ENCODE peak calls at places on chromosome 16, in eight cellular contexts. C is body of pancreas; F is GM23248; I is AG04450; H is heart right ventricle; N is transverse colon; E is CD8-positive, alpha-beta T cell; W is esophagus squamous epithelium. T is an unnamed sample.

GRCh38 chr16:65244811-65245210 is 122.9 kb upstream of the CDH11 start:
- DNase-seq in I (no peak), E (no peak), W (no peak), N (no peak), H (no peak), F (no peak), C (no peak), T (no peak)

GRCh38 chr16:74752756-74753155 is 21.9 kb downstream of the FA2H start:
- DNase-seq in N (no peak), I (no peak), H (no peak), C (no peak), E (no peak), F (no peak), W (no peak), T (no peak)

GRCh38 chr16:25553711-25554436 is 137.9 kb upstream of the HS3ST4 start:
- DNase-seq in E (no peak), I (no peak), H (no peak), C (no peak), W (no peak), F (peak; percentile 1), N (no peak), T (no peak)

GRCh38 chr16:27240948-27241531 is 27.5 kb downstream of the NSMCE1 start:
- DNase-seq in C (no peak), H (no peak), F (peak; percentile 76), W (no peak), N (no peak), I (no peak), E (no peak), T (no peak)

GRCh38 chr16:29007865-29008593 is 23.2 kb downstream of the LAT start:
- DNase-seq in N (no peak), E (peak; percentile 77), C (no peak), H (no peak), W (no peak), F (peak; percentile 86), I (peak; percentile 50), T (peak; percentile 60)

GRCh38 chr16:1146409-1146808 is 6.5 kb upstream of the CACNA1H start:
- DNase-seq in C (no peak), W (no peak), I (no peak), N (no peak), E (no peak), H (no peak), F (no peak), T (no peak)

GRCh38 chr16:89815639-89816348 is 653 bp downstream of the FANCA start:
- DNase-seq in E (no peak), F (peak; percentile 29), I (no peak), W (no peak), N (no peak), C (no peak), H (no peak), T (no peak)

GRCh38 chr16:75476817-75477216 is 12.3 kb upstream of the TMEM170A start:
- DNase-seq in W (no peak), H (no peak), N (no peak), I (no peak), F (no peak), E (no peak), C (no peak), T (no peak)

GRCh38 chr16:82938108-82938507 is 311.3 kb downstream of the CDH13 start:
- DNase-seq in H (no peak), C (no peak), F (no peak), E (no peak), I (no peak), N (no peak), W (no peak), T (no peak)

GRCh38 chr16:1474047-1474446 is 781 bp downstream of the CLCN7 start:
- DNase-seq in W (no peak), C (no peak), F (peak; percentile 47), N (no peak), E (no peak), H (no peak), I (no peak), T (no peak)

GRCh38 chr16:50534556-50534955 is 13.6 kb upstream of the NKD1 start:
- DNase-seq in C (no peak), W (no peak), F (no peak), E (no peak), I (no peak), H (no peak), N (no peak), T (no peak)

GRCh38 chr16:57616241-57616640 is 12.2 kb upstream of the ADGRG1 start:
- DNase-seq in I (no peak), E (no peak), F (no peak), H (no peak), W (no peak), C (no peak), N (no peak), T (no peak)

GRCh38 chr16:88900653-88901052 is 34.2 kb upstream of the PABPN1L start:
- DNase-seq in N (no peak), F (no peak), I (no peak), C (no peak), W (no peak), E (no peak), H (no peak), T (no peak)

GRCh38 chr16:81544691-81545365 is 100.2 kb downstream of the CMIP start:
- DNase-seq in I (no peak), C (no peak), W (no peak), H (no peak), E (no peak), N (no peak), F (no peak), T (no peak)

GRCh38 chr16:15879255-15879804 is 9.1 kb downstream of the CEP20 start:
- DNase-seq in C (no peak), H (no peak), E (no peak), N (no peak), W (no peak), F (peak; percentile 96), I (peak; percentile 78), T (no peak)

GRCh38 chr16:50771366-50771765 is 29.5 kb downstream of the CYLD start:
- DNase-seq in N (no peak), C (no peak), W (no peak), E (no peak), H (no peak), I (peak; percentile 21), F (peak; percentile 87), T (no peak)

GRCh38 chr16:48536600-48537200 is 73.3 kb downstream of the N4BP1 start:
- DNase-seq in I (no peak), W (no peak), F (peak; percentile 56), E (no peak), C (no peak), N (no peak), H (no peak), T (peak; percentile 28)

GRCh38 chr16:53892155-53892554 is 188.2 kb downstream of the FTO start:
- DNase-seq in N (peak; percentile 52), E (peak; percentile 40), C (peak; percentile 43), H (peak; percentile 55), I (peak; percentile 49), F (peak; percentile 70), W (no peak), T (peak; percentile 28)

GRCh38 chr16:85432606-85433005 is 180.5 kb upstream of the GSE1 start:
- DNase-seq in N (no peak), E (no peak), I (no peak), H (no peak), F (no peak), W (no peak), C (no peak), T (no peak)
- H3K27me3 ChIP-seq in N (no peaks in the 10 kb centered on the region), E (no peaks in the 10 kb centered on the region), I (no peaks in the 10 kb centered on the region), H (no peaks in the 10 kb centered on the region), F (no peaks in the 10 kb centered on the region), W (no peaks in the 10 kb centered on the region), C (no peaks in the 10 kb centered on the region), T (no peaks in the 10 kb centered on the region)

DNA sequence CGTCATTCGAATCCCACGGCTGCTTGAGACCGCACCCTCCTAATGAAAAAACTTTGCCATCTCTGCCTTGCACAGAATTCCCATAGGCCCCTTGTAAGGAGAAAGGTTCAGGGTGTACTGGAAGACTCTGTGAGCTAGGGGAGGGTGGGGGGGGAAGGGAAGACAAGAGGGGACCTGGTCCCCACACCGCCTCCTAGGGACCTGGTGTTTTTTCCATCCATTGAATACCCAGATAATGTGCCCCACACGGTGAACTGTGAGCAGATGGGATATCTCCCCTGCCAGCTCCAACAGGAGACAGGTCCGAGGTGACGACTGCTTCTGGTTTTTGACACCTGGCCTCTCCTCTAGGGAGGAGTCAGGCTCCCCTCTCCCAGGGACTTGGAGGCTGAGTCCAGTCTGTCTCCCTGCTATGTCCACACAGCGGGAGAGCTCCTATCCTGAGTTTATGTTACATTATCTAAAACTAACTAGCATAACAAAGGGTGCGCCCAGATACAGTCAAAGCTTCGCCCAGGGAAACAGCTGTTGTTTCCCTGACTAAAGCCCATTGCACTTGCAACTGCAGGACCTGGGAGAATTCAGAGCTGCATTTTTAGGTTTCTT is 1.8 kb downstream of the MARVELD3 start:
- DNase-seq in C (peak; percentile 53), N (peak; percentile 28), W (no peak), H (no peak), E (no peak), I (no peak), F (no peak), T (no peak)
- H3K27me3 ChIP-seq in C (no peaks in the 10 kb centered on the region), N (peaks cover 25% of the 10 kb centered on the region), W (peaks cover 14% of the 10 kb centered on the region), H (peaks cover 12% of the 10 kb centered on the region), E (peaks cover 12% of the 10 kb centered on the region), I (peaks cover 33% of the 10 kb centered on the region), F (peaks cover 24% of the 10 kb centered on the region), T (peaks cover 9% of the 10 kb centered on the region)

DNA sequence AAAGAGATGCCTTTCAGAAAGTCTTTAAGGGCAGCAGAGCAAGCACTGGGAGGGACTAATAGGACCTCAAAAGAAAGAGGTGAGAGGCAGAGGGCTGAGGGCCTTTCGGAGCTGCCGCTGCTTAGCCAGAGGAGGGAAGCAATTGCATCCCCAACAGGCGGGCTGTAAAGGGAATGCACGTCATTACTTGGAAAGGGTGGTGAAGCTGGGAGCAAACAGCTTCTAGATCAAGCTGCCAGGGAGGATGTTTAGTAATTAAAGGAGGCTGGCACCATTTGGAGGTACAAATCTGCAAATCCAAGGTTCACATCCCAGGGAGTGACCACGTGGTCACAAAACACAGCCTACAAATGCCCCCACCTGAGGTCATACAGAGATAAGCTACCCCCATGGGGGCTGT is 429.0 kb upstream of the RBFOX1 start:
- DNase-seq in W (no peak), N (no peak), E (no peak), F (no peak), C (no peak), I (no peak), H (no peak), T (no peak)
- H3K27me3 ChIP-seq in W (no peaks in the 10 kb centered on the region), N (no peaks in the 10 kb centered on the region), E (no peaks in the 10 kb centered on the region), F (no peaks in the 10 kb centered on the region), C (no peaks in the 10 kb centered on the region), I (no peaks in the 10 kb centered on the region), H (no peaks in the 10 kb centered on the region), T (no peaks in the 10 kb centered on the region)

GRCh38 chr16:87648698-87649487 is 46.6 kb downstream of the JPH3 start:
- DNase-seq in C (no peak), W (no peak), E (no peak), N (no peak), F (no peak), I (no peak), H (no peak), T (no peak)

GRCh38 chr16:87653234-87653633 is 50.9 kb downstream of the JPH3 start:
- DNase-seq in C (no peak), F (peak; percentile 36), H (no peak), I (no peak), N (no peak), W (no peak), E (no peak), T (no peak)

GRCh38 chr16:87652799-87653198 is 50.5 kb downstream of the JPH3 start:
- DNase-seq in I (no peak), E (no peak), H (no peak), C (no peak), F (no peak), N (no peak), W (no peak), T (no peak)

GRCh38 chr16:87654826-87655225 is 52.5 kb downstream of the JPH3 start:
- DNase-seq in H (no peak), W (no peak), F (no peak), N (no peak), I (no peak), E (no peak), C (no peak), T (no peak)

GRCh38 chr16:87652386-87652785 is 50.1 kb downstream of the JPH3 start:
- DNase-seq in H (no peak), C (no peak), F (no peak), I (no peak), E (no peak), N (no peak), W (no peak), T (no peak)
- H3K27me3 ChIP-seq in H (peaks cover 7% of the 10 kb centered on the region), C (no peaks in the 10 kb centered on the region), F (peaks cover 38% of the 10 kb centered on the region), I (peaks cover 69% of the 10 kb centered on the region), E (no peaks in the 10 kb centered on the region), N (peaks cover 25% of the 10 kb centered on the region), W (no peaks in the 10 kb centered on the region), T (no peaks in the 10 kb centered on the region)

T was measured in CD4-positive, CD25-positive, alpha-beta regulatory T cell.